ENCODE peak calls at places on chromosomes 16 and 17, in four cellular contexts. H, C, G and E are unnamed samples.

GRCh38 chr17:35236821-35237220 is 6.1 kb upstream of the SLFN5 start:
- DNase-seq in G (no peak), H (no peak), C (no peak), E (no peak)

GRCh38 chr16:50711862-50712567 is 18.6 kb downstream of the NOD2 start:
- DNase-seq in C (no peak), G (peak), H (no peak), E (no peak)

GRCh38 chr16:70481929-70482536 is 27.6 kb downstream of the FCSK start:
- DNase-seq in C (no peak), G (no peak), H (peak), E (peak)

GRCh38 chr17:55284001-55284884 is 19.5 kb downstream of the HLF start:
- DNase-seq in G (no peak), C (no peak), H (no peak), E (no peak)

GRCh38 chr16:15857779-15858560 is 1.1 kb upstream of the MYH11 start:
- DNase-seq in H (no peak), G (peak), C (peak), E (peak)

GRCh38 chr17:66652840-66653507 is 181.9 kb upstream of the CACNG5 start:
- DNase-seq in H (peak), C (no peak), G (no peak), E (no peak)

GRCh38 chr17:42276609-42277341 is 584 bp upstream of the STAT5B start:
- DNase-seq in H (peak), G (peak), C (peak), E (no peak)

GRCh38 chr17:75619506-75620431 is 13.5 kb upstream of the SMIM5 start:
- DNase-seq in G (no peak), C (no peak), H (peak), E (no peak)

GRCh38 chr17:50206604-50207293 is 5.3 kb upstream of the COL1A1 start:
- DNase-seq in H (peak), C (no peak), G (no peak), E (no peak)

GRCh38 chr16:84234656-84235285 is 5.0 kb downstream of the KCNG4 start:
- DNase-seq in G (no peak), H (no peak), C (no peak), E (no peak)

GRCh38 chr17:70357196-70357595 is 187.9 kb downstream of the KCNJ2 start:
- DNase-seq in H (no peak), C (no peak), G (no peak), E (no peak)

GRCh38 chr16:15660203-15660601 is 10.2 kb downstream of the NDE1 start:
- DNase-seq in H (no peak), C (no peak), G (no peak), E (no peak)

GRCh38 chr17:45440161-45440859 is 7.6 kb upstream of the ARHGAP27 start:
- DNase-seq in H (peak), C (no peak), G (no peak), E (no peak)

GRCh38 chr17:35087731-35088646 is 24.5 kb upstream of the RFFL start:
- DNase-seq in H (peak), C (peak), G (peak), E (no peak)

GRCh38 chr16:17070882-17071592 is 399.7 kb downstream of the XYLT1 start:
- DNase-seq in H (peak), C (peak), G (no peak), E (no peak)
- H3K4me3 ChIP-seq in H (no peak), C (no peak), G (no peak), E (no peak)

DNA sequence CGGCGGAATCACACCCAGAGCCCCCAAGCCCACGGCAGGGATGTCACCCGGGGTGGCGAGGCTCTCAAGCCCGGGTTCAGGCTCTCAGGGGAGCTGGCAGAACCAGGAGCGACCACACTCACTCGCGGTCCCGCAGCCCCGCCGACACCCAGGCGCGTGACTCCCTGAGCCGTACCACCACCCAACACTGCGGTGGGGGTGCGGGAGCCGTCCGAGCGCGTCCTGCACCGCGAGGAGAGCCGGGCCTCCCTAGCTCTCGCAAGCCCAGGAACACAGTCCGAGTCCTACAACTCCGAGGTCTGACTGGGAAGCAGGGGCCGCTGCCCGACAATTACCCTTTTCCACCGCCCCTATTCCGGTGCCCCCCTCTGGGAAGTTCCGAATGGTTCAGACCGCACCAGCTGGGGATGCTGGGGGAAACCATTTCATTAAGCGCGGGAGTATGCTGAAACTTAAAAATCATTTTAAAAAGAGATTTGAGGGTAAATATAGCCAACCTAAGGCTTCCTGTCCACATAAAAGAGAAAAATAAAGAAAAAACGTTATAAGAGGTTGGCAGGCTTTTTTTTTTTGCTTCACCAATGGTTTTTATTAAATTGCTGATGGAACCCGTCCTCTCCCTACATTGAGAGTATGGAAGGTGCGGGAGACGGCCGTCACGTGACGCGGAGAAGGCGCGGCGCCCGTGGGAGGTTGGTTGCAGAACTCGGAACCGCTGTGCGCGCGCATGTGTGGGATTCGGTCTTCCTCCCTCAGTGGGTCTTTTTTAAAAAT is at the start of gene FLCN:
- DNase-seq in H (peak), C (peak), G (peak), E (peak)
- TF ChIP-seq CTCF in H (no peak), C (no peak), G (peak), E (no peak)

DNA sequence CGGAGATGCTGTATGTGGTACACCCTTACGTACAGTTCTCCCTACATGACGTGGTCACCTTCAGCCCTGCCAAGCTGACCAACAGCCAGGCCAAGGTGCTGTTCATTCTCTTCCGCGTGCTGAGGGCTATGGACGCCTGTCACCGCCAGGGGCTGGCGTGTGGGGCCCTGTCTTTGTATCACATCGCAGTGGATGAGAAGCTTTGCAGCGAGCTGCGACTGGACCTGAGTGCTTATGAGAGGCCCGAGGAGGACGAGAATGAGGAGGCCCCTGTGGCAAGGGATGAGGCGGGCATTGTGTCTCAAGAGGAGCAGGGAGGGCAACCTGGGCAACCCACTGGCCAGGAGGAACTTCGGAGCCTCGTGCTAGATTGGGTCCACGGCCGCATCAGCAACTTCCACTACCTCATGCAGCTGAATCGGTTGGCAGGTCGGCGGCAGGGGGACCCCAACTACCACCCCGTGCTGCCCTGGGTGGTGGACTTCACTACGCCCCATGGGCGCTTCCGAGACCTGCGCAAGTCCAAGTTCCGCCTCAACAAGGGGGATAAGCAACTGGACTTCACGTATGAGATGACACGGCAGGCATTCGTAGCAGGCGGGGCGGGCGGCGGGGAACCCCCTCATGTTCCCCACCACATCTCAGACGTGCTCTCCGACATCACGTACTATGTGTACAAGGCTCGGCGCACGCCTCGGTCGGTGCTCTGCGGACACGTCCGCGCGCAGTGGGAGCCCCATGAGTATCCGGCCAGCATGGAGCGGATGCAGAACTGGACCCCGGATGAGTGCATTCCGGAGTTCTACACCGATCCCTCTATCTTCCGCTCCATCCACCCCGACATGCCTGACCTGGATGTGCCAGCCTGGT is 1.4 kb downstream of the WDR81 start:
- DNase-seq in C (no peak), G (no peak), H (no peak), E (no peak)
- H3K4me3 ChIP-seq in C (peak), G (peak), H (peak), E (peak)

GRCh38 chr17:80805032-80805751 is 186.4 kb upstream of the CHMP6 start:
- DNase-seq in G (no peak), H (no peak), C (no peak), E (no peak)

GRCh38 chr17:80800775-80801391 is 190.8 kb upstream of the CHMP6 start:
- DNase-seq in H (no peak), C (no peak), G (no peak), E (no peak)

GRCh38 chr17:80804466-80804865 is 187.2 kb upstream of the CHMP6 start:
- DNase-seq in H (no peak), C (no peak), G (no peak), E (no peak)

GRCh38 chr17:80803451-80804428 is 187.9 kb upstream of the CHMP6 start:
- DNase-seq in H (no peak), C (no peak), G (no peak), E (no peak)

DNA sequence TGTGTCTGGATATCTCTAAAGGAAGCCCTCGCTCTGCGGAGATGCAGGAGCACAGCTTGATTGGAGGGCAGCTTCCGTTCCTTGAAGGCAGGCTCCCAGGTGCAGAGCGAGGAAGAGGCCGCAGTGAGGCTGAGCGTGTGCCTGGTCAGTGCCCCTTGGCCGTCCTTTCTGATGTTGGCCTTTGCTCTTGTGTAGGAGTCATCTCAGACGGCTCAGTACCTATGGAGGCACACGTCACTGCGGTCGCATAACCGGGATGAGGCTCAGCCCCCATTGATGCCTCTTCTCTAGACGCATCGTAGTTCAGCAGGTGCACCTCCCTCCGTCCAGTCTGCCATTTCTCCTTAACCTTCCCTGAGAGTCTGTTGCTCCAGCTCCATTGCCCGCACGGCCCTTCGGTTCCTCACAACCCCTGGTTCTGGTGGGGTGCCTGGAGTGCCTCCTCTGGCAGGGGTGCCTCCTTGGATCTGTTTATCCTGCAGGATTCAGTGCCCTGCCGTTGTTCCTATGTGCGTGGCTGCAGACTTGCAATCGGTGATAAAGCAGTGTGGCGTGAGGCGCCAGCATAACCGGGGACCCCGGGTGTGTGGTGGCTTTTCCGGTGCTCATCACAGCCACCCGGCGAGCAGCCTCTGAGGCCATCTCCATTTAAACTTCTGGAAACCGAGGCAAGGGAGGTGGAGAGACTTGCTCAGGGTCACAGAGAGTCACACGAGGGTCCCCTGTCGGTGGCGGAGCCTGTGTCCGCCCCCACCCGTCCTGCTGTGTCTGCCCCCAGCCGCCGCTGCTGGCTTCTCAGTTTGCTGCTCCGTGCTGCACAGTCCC is 188.8 kb upstream of the CHMP6 start:
- DNase-seq in C (no peak), G (no peak), H (no peak), E (no peak)
- TF ChIP-seq CTCF in C (no peak), G (no peak), H (no peak), E (no peak)

DNA sequence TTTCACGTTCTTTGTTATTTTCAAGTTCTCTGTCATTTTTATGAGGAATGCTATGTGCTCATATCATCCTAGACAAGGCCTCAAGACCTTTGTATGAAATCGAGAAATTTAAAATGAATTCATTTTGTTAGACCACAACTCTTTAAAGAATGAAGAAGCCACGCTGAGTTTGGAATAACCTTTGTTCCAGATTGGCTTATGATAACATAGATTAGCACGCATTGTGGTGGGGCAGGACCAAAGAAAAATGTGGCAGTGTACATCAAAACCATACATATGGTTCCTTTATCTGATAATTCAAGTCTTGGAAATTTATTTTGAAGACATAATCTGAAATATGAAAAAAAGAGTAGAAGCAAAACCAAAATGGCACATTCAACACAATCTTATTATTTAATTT is 2.2 kb downstream of the HSD17B2 start:
- DNase-seq in C (no peak), G (no peak), H (no peak), E (no peak)
- H3K4me3 ChIP-seq in C (no peak), G (no peak), H (no peak), E (no peak)

DNA sequence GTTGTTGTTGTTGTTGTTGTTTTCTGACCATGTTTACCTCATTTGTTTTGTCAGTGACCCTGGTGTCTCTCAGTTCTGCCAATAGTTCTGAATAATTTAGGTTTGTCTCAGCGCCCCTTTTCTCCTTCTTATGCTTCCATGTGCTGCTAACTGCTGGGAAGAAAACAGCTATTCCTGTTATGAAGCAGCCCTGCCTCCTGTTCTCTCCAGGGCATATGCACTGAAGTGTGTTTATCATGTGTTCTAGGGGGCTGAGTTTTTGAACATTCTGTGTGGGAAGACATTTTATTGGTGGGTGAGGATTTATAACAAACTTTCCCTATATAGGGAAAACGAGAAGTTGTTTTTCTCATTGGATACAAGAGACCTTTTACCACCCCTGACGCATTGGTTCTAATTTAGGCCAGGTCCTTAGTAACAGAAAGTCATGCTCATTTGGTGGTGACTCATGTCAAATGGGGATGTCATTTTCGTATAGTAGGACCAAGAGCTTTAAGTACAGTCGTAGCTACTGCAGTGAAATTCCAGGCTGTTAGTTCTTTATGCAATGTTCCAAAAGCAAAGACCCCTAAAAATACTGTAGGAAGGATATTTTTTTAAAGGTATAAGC is 135.6 kb downstream of the TRIM37 start:
- DNase-seq in C (no peak), H (peak), G (no peak), E (no peak)
- TF ChIP-seq CTCF in C (no peak), H (no peak), G (no peak), E (no peak)

DNA sequence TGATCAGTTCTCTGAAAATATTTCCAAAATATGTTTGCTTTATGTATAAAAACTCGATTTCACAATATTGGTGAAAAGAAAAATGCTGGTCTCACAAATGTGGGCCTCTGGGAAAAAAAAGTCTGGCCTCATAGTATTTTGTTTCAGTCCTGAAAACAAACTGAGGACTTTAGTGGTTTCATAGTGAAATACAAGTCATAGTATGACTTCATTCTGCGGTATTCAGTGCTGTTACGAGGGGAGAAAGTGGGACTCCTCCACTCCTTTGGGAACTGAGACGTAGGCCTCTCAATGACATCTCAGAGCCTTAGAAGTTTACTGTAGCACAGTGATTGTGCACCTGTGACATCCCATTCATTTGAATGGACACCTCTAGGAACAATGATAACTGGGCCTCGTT is 56.0 kb downstream of the CYB561 start:
- DNase-seq in H (no peak), C (no peak), G (no peak), E (no peak)
- H3K4me3 ChIP-seq in H (no peak), C (no peak), G (no peak), E (no peak)